ENCODE peak calls at places on chromosome 13, in four cellular contexts. L is fibroblast of lung, P is fibroblast of the aortic adventitia, Q is colonic mucosa. K is an unnamed sample.

GRCh38 chr13:101712026-101712348 is 259.5 kb downstream of the ITGBL1 start:
- DNase-seq in L (no peak), P (no peak), Q (no peak), K (no peak)

GRCh38 chr13:35927554-35927953 is 203.6 kb downstream of the DCLK1 start:
- DNase-seq in L (peak), P (peak), Q (peak), K (no peak)

GRCh38 chr13:105202384-105202783 is 1333.1 kb downstream of the EFNB2 start:
- DNase-seq in L (peak), P (peak), Q (no peak), K (no peak)

GRCh38 chr13:22915442-22916082 is 265.2 kb upstream of the SGCG start:
- DNase-seq in L (peak), P (peak), Q (peak), K (no peak)

GRCh38 chr13:27679396-27679795 is 57.7 kb downstream of the POLR1D start:
- DNase-seq in L (no peak), P (no peak), Q (no peak), K (no peak)

GRCh38 chr13:112032186-112032835 is 34.6 kb upstream of the SOX1 start:
- DNase-seq in L (no peak), P (no peak), Q (no peak), K (no peak)

GRCh38 chr13:46554971-46555370 is 2.0 kb downstream of the LRCH1 start:
- DNase-seq in L (peak), P (peak), Q (no peak), K (no peak)

GRCh38 chr13:40190656-40191100 is 475.8 kb downstream of the FOXO1 start:
- DNase-seq in L (peak), P (peak), Q (no peak), K (no peak)

GRCh38 chr13:61880576-61881283 is 465.1 kb upstream of the PCDH20 start:
- DNase-seq in L (peak), P (no peak), Q (no peak), K (no peak)

GRCh38 chr13:99380921-99381645 is 73.9 kb upstream of the GPR183 start:
- DNase-seq in L (peak), P (no peak), Q (no peak), K (no peak)

GRCh38 chr13:114119196-114119595 is 13.2 kb downstream of the RASA3 start:
- DNase-seq in L (peak), P (peak), Q (no peak), K (no peak)

GRCh38 chr13:43865892-43866291 is 13.6 kb downstream of the CCDC122 start:
- DNase-seq in L (peak), P (peak), Q (no peak), K (no peak)

GRCh38 chr13:87129602-87130300 is 541.4 kb upstream of the SLITRK5 start:
- DNase-seq in L (peak), P (peak), Q (no peak), K (no peak)

GRCh38 chr13:73198888-73199497 is 140.2 kb downstream of the KLF5 start:
- DNase-seq in L (peak), P (no peak), Q (no peak), K (no peak)

GRCh38 chr13:29491248-29491647 is 104.2 kb downstream of the SLC7A1 start:
- DNase-seq in L (no peak), P (no peak), Q (no peak), K (no peak)

GRCh38 chr13:73677041-73677589 is 457.1 kb downstream of the KLF12 start:
- DNase-seq in L (peak), P (peak), Q (peak), K (no peak)

GRCh38 chr13:50676602-50677001 is 166.9 kb downstream of the DLEU7 start:
- DNase-seq in L (peak), P (peak), Q (no peak), K (no peak)

GRCh38 chr13:24292476-24292875 is 16.9 kb upstream of the C1QTNF9 start:
- DNase-seq in L (peak), P (no peak), Q (no peak), K (no peak)

GRCh38 chr13:27619093-27619705 is 1.1 kb downstream of the LNX2 start:
- DNase-seq in L (peak), P (peak), Q (peak), K (no peak)

GRCh38 chr13:75904012-75904411 is 267.9 kb downstream of the LMO7 start:
- DNase-seq in L (no peak), P (no peak), Q (no peak), K (no peak)

GRCh38 chr13:41053384-41053826 is 7.9 kb upstream of the WBP4 start:
- DNase-seq in L (no peak), P (peak), Q (peak), K (no peak)

GRCh38 chr13:71513414-71514063 is 353.5 kb downstream of the DACH1 start:
- DNase-seq in L (no peak), P (no peak), Q (no peak), K (no peak)

GRCh38 chr13:108629353-108629752 is at the start of gene MYO16:
- DNase-seq in L (no peak), P (no peak), Q (no peak), K (no peak)

GRCh38 chr13:21573920-21574712 is 29.9 kb downstream of the MICU2 start:
- DNase-seq in L (peak), P (no peak), Q (no peak), K (no peak)

GRCh38 chr13:40064723-40065122 is 409.3 kb downstream of the COG6 start:
- DNase-seq in L (peak), P (peak), Q (no peak), K (no peak)

GRCh38 chr13:31909889-31910551 is 121.6 kb upstream of the FRY start:
- DNase-seq in L (peak), P (peak), Q (peak), K (no peak)

GRCh38 chr13:59754411-59754810 is 409.3 kb downstream of the DIAPH3 start:
- DNase-seq in L (no peak), P (no peak), Q (no peak), K (no peak)

GRCh38 chr13:23707674-23708073 is 137.5 kb downstream of the TNFRSF19 start:
- DNase-seq in L (no peak), P (peak), Q (no peak), K (no peak)

GRCh38 chr13:23621316-23621645 is 51.1 kb downstream of the TNFRSF19 start:
- DNase-seq in L (peak), P (peak), Q (no peak), K (no peak)

GRCh38 chr13:91154553-91154952 is 192.9 kb upstream of the MIR17HG start:
- DNase-seq in L (peak), P (no peak), Q (no peak), K (no peak)

GRCh38 chr13:100808848-100809247 is 134.3 kb upstream of the TMTC4 start:
- DNase-seq in L (no peak), P (no peak), Q (no peak), K (no peak)

GRCh38 chr13:106047859-106048258 is 487.6 kb downstream of the EFNB2 start:
- DNase-seq in L (peak), P (no peak), Q (no peak), K (no peak)

GRCh38 chr13:44388427-44388826 is 14.8 kb downstream of the SERP2 start:
- DNase-seq in L (no peak), P (no peak), Q (no peak), K (no peak)

GRCh38 chr13:75661443-75661842 is 25.3 kb downstream of the LMO7 start:
- DNase-seq in L (no peak), P (no peak), Q (no peak), K (no peak)

GRCh38 chr13:65497265-65497664 is 1732.9 kb downstream of the PCDH9 start:
- DNase-seq in L (peak), P (no peak), Q (no peak), K (no peak)

DNA sequence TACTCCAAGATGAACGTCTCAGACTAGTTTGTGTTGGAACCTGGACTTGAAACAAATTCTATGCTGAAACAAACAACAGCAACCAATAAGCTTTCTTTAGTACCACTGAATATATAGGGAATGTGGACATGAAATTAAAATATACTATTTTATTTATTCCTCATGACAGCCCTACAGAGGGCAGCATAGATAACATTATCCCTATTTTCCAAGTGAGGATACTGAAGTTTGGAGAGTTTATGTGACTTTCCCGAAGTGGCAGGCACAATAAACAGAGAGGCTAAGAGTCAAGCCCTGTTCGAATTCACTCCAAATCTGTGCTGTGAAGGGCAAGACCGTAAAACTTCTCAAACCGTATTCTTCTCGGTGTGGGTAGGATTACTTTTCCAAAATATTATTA is 509.9 kb upstream of the GPC6 start:
- DNase-seq in L (peak), P (peak), Q (no peak), K (no peak)
- TF ChIP-seq CTCF in L (peak), P (peak), Q (no peak), K (no peak)

DNA sequence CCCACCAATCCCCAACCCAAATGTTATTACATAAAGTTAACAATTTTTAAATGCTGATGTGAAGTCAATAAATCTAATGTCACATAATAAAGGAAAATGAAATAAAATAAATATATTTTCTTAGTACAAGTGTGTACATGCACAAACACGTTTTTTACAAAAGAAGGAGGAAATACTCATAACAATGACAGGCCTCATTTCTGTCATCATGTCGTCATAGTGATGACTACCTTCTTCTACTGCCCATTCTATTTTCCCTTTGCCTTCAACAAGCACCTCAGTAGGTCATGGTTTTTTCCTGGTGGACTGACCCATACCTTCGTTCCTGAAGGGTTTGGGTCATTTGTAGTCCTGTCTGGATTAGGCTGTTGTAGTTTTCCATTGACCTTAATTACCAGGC is 185.3 kb upstream of the IPO5 start:
- DNase-seq in L (no peak), P (no peak), Q (no peak), K (no peak)
- TF ChIP-seq CTCF in L (no peak), P (no peak), Q (no peak), K (no peak)

DNA sequence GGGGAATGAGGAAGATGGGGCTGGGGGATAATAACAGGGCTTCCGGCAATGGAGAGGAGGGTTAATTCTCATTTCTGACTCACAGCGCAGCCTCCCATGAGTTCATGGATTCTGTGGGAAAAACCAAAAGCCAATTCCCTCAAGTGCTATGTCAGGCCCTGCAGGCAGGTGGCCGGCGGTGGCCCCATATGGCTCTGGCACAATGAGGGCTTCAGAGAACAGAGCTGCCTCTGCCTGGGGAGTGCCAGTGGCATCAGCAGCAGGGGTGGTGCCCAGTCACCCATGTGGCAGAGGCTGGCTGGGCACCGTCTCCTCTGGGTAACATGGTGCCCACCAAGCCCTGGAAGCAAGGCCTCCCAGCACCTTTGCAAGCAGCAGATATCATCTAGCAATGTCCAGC is 69.1 kb downstream of the ALOX5AP start:
- DNase-seq in L (no peak), P (no peak), Q (no peak), K (no peak)
- TF ChIP-seq CTCF in L (peak), P (peak), Q (no peak), K (no peak)

GRCh38 chr13:94224670-94225069 is 254.8 kb downstream of the DCT start:
- DNase-seq in L (no peak), P (no peak), Q (no peak), K (no peak)
- TF ChIP-seq CTCF in L (no peak), P (no peak), Q (no peak), K (no peak)

GRCh38 chr13:51874651-51875050 is 12.9 kb downstream of the CCDC70 start:
- DNase-seq in L (no peak), P (no peak), Q (no peak), K (no peak)
- TF ChIP-seq CTCF in L (no peak), P (no peak), Q (no peak), K (no peak)